ENCODE peak calls at places on chromosomes 13 and 19, in ten cellular contexts. B is WERI-Rb-1; S is astrocyte of the spinal cord; O is CD8-positive, alpha-beta T cell; P is OCI-LY7; I is Caco-2; C is uterus; U is K562; W is left ventricle myocardium inferior; G is fibroblast of the aortic adventitia. X is an unnamed sample.

GRCh38 chr19:46015080-46015960 is 7.5 kb downstream of the PGLYRP1 start:
- DNase-seq in B (peak), S (peak), O (peak), P (peak), I (peak), C (peak), U (peak), W (peak), G (no peak), X (peak)

GRCh38 chr13:110676057-110676510 is 29.8 kb downstream of the CARS2 start:
- DNase-seq in B (no peak), S (no peak), O (no peak), P (peak), I (no peak), C (no peak), U (no peak), W (no peak), G (no peak), X (no peak)

GRCh38 chr19:42282036-42282762 is 13.1 kb downstream of the CIC start:
- DNase-seq in B (no peak), S (no peak), O (no peak), P (peak), I (no peak), C (no peak), U (no peak), W (no peak), G (peak), X (no peak)

GRCh38 chr13:69856331-69856730 is 251.3 kb upstream of the ATXN8OS start:
- DNase-seq in B (no peak), S (no peak), O (no peak), P (no peak), I (peak), C (no peak), U (no peak), W (no peak), G (no peak), X (no peak)

GRCh38 chr13:50357136-50357535 is 341.9 kb downstream of the KCNRG start:
- DNase-seq in B (no peak), S (no peak), O (no peak), P (no peak), I (no peak), C (no peak), U (no peak), W (no peak), G (no peak), X (no peak)

GRCh38 chr19:40266111-40266510 is 19.0 kb downstream of the AKT2 start:
- DNase-seq in B (no peak), S (no peak), O (no peak), P (no peak), I (no peak), C (no peak), U (no peak), W (peak), G (no peak), X (no peak)

GRCh38 chr13:77537302-77537919 is 1.9 kb downstream of the SCEL start:
- DNase-seq in B (no peak), S (no peak), O (no peak), P (no peak), I (no peak), C (no peak), U (no peak), W (no peak), G (no peak), X (no peak)

GRCh38 chr13:81304121-81304659 is 963.3 kb upstream of the SPRY2 start:
- DNase-seq in B (no peak), S (no peak), O (no peak), P (no peak), I (no peak), C (no peak), U (no peak), W (no peak), G (no peak), X (no peak)

GRCh38 chr13:40635315-40635995 is 31.0 kb downstream of the FOXO1 start:
- DNase-seq in B (no peak), S (no peak), O (no peak), P (no peak), I (no peak), C (no peak), U (no peak), W (no peak), G (no peak), X (no peak)

GRCh38 chr13:98295371-98295770 is 118.3 kb upstream of the RNF113B start:
- DNase-seq in B (no peak), S (no peak), O (no peak), P (no peak), I (no peak), C (no peak), U (no peak), W (no peak), G (no peak), X (no peak)

GRCh38 chr19:35907377-35907745 is 734 bp downstream of the TYROBP start:
- DNase-seq in B (peak), S (no peak), O (no peak), P (no peak), I (no peak), C (no peak), U (no peak), W (no peak), G (no peak), X (no peak)
- H3K4me3 ChIP-seq in B (no peak), S (no peak), O (no peak), P (no peak), I (no peak), C (no peak), U (no peak), W (peak), G (no peak), X (no peak)

GRCh38 chr13:108115739-108116138 is 99.6 kb downstream of the LIG4 start:
- DNase-seq in B (no peak), S (no peak), O (no peak), P (no peak), I (no peak), C (no peak), U (no peak), W (no peak), G (no peak), X (no peak)

GRCh38 chr13:108120332-108120731 is 95.0 kb downstream of the LIG4 start:
- DNase-seq in B (no peak), S (peak), O (no peak), P (no peak), I (no peak), C (no peak), U (no peak), W (no peak), G (no peak), X (no peak)

GRCh38 chr13:108121406-108121805 is 93.9 kb downstream of the LIG4 start:
- DNase-seq in B (no peak), S (no peak), O (no peak), P (no peak), I (peak), C (no peak), U (no peak), W (no peak), G (no peak), X (no peak)
- TF ChIP-seq CTCF in B (no peak), S (no peak), O (no peak), P (no peak), I (no peak), C (no peak), U (no peak), W (no peak), G (no peak), X (no peak)

GRCh38 chr13:48998893-48999292 is 23.2 kb downstream of the FNDC3A start:
- DNase-seq in B (no peak), S (no peak), O (no peak), P (no peak), I (no peak), C (no peak), U (no peak), W (no peak), G (no peak), X (no peak)
- H3K4me3 ChIP-seq in B (no peak), S (no peak), O (no peak), P (no peak), I (no peak), C (no peak), U (no peak), W (no peak), G (no peak), X (no peak)

GRCh38 chr13:112910016-112910415 is 59.0 kb upstream of the MCF2L start:
- DNase-seq in B (no peak), S (no peak), O (no peak), P (no peak), I (no peak), C (no peak), U (no peak), W (no peak), G (peak), X (no peak)
- TF ChIP-seq CTCF in B (no peak), S (no peak), O (no peak), P (no peak), I (no peak), C (no peak), U (no peak), W (no peak), G (no peak), X (no peak)

GRCh38 chr13:84672616-84673015 is 790.3 kb upstream of the SLITRK1 start:
- DNase-seq in B (no peak), S (no peak), O (no peak), P (no peak), I (no peak), C (no peak), U (no peak), W (no peak), G (no peak), X (no peak)
- H3K4me3 ChIP-seq in B (no peak), S (no peak), O (no peak), P (no peak), I (no peak), C (no peak), U (no peak), W (no peak), G (no peak), X (no peak)